ENCODE peak calls at places on chromosomes 12 and 14, in nine cellular contexts. Y is ovary, C is transverse colon, T is esophagus squamous epithelium, W is uterus, J is Peyer's patch, O is adrenal gland, R is HCT116, V is sigmoid colon. E is an unnamed sample.

GRCh38 chr12:66191547-66192126 is 2.6 kb downstream of the IRAK3 start:
- DNase-seq in Y (no peak), J (no peak), V (no peak), R (no peak), O (no peak), C (no peak), W (no peak), T (no peak), E (no peak)

GRCh38 chr12:47988073-47989022 is 15.9 kb downstream of the COL2A1 start:
- DNase-seq in J (peak), R (no peak), W (no peak), T (no peak), C (no peak), V (peak), Y (no peak), O (no peak), E (no peak)

GRCh38 chr12:103969391-103969790 is 3.7 kb downstream of the TDG start:
- DNase-seq in R (no peak), V (no peak), W (no peak), T (no peak), C (no peak), Y (no peak), J (no peak), O (no peak), E (no peak)

GRCh38 chr14:62800577-62800976 is 244.7 kb downstream of the KCNH5 start:
- DNase-seq in J (no peak), Y (no peak), C (no peak), T (no peak), R (no peak), W (no peak), O (no peak), V (no peak), E (no peak)

GRCh38 chr14:93184391-93185332 is at the start of the genes LYSET and MOAP1:
- DNase-seq in R (no peak), J (peak), V (peak), T (peak), C (peak), O (peak), Y (peak), W (peak), E (peak)

GRCh38 chr12:47832263-47832933 is 12.7 kb upstream of the HDAC7 start:
- DNase-seq in J (peak), V (no peak), C (no peak), O (no peak), R (no peak), T (no peak), Y (no peak), W (no peak), E (no peak)

GRCh38 chr12:103530352-103530751 is 34.6 kb upstream of the C12orf42 start:
- DNase-seq in Y (no peak), R (no peak), C (no peak), T (no peak), V (no peak), W (no peak), J (no peak), O (no peak), E (no peak)

GRCh38 chr12:127515941-127516340 is 751.0 kb upstream of the TMEM132C start:
- DNase-seq in Y (no peak), R (no peak), W (no peak), V (no peak), C (no peak), O (no peak), T (no peak), J (no peak), E (no peak)

GRCh38 chr12:79897617-79898016 is 37.3 kb downstream of the PPP1R12A start:
- DNase-seq in C (no peak), R (peak), O (no peak), T (no peak), W (no peak), Y (no peak), J (no peak), V (no peak), E (no peak)

GRCh38 chr12:52528641-52529143 is 8.5 kb upstream of the KRT5 start:
- DNase-seq in W (no peak), Y (no peak), R (no peak), O (no peak), V (no peak), T (no peak), J (peak), C (no peak), E (no peak)

GRCh38 chr14:72903707-72904106 is 9.8 kb upstream of the DPF3 start:
- DNase-seq in Y (peak), T (no peak), C (no peak), W (no peak), J (no peak), R (no peak), V (no peak), O (no peak), E (no peak)

GRCh38 chr12:30546121-30546520 is 149.5 kb downstream of the IPO8 start:
- DNase-seq in O (no peak), C (peak), T (no peak), R (no peak), J (no peak), Y (no peak), W (no peak), V (no peak), E (no peak)

GRCh38 chr12:42166501-42166900 is 21.8 kb upstream of the GXYLT1 start:
- DNase-seq in T (no peak), V (no peak), Y (no peak), O (no peak), J (no peak), R (no peak), C (no peak), W (no peak), E (no peak)

GRCh38 chr12:80187660-80188090 is 88.3 kb downstream of the OTOGL start:
- DNase-seq in W (peak), O (no peak), C (no peak), R (no peak), J (no peak), T (no peak), Y (no peak), V (no peak), E (peak)

GRCh38 chr12:114703060-114703493 is 19.1 kb upstream of the TBX3 start:
- DNase-seq in J (no peak), C (no peak), O (no peak), R (no peak), V (no peak), T (no peak), W (no peak), Y (no peak), E (no peak)

GRCh38 chr12:52187206-52187605 is 4.6 kb downstream of the KRT80 start:
- DNase-seq in W (no peak), O (no peak), R (no peak), C (no peak), V (no peak), T (no peak), J (no peak), Y (no peak), E (no peak)

GRCh38 chr14:100146548-100147091 is 12.8 kb downstream of the DEGS2 start:
- DNase-seq in W (no peak), J (peak), Y (no peak), R (no peak), T (no peak), V (no peak), C (peak), O (no peak), E (no peak)

GRCh38 chr12:85993746-85994145 is 119.7 kb downstream of the NTS start:
- DNase-seq in T (no peak), R (no peak), Y (no peak), C (no peak), W (no peak), O (no peak), V (no peak), J (no peak), E (no peak)

GRCh38 chr12:128823216-128823915 is 392 bp downstream of the SLC15A4 start:
- DNase-seq in T (no peak), J (peak), V (no peak), R (no peak), W (no peak), O (peak), Y (peak), C (peak), E (no peak)

GRCh38 chr12:56933826-56934625 is at the start of gene SDR9C7:
- DNase-seq in O (no peak), W (no peak), T (no peak), V (no peak), R (no peak), Y (no peak), J (no peak), C (no peak), E (no peak)

GRCh38 chr12:6264402-6265037 is 46.0 kb upstream of the PLEKHG6 start:
- DNase-seq in C (peak), O (no peak), J (peak), W (no peak), Y (no peak), V (no peak), R (no peak), T (no peak), E (no peak)

GRCh38 chr12:101570022-101570421 is 24.7 kb upstream of the MYBPC1 start:
- DNase-seq in R (no peak), J (no peak), T (no peak), Y (no peak), V (no peak), C (no peak), O (no peak), W (no peak), E (no peak)

GRCh38 chr12:127592278-127592677 is 674.7 kb upstream of the TMEM132C start:
- DNase-seq in V (no peak), O (no peak), T (no peak), J (no peak), C (no peak), R (no peak), Y (no peak), W (no peak), E (no peak)

GRCh38 chr12:62250671-62251608 is 9.3 kb upstream of the USP15 start:
- DNase-seq in O (no peak), V (no peak), R (no peak), Y (no peak), C (no peak), W (no peak), J (no peak), T (no peak), E (no peak)

GRCh38 chr12:63941879-63942278 is 97.4 kb downstream of the SRGAP1 start:
- DNase-seq in T (no peak), C (no peak), O (no peak), Y (no peak), W (no peak), J (no peak), V (no peak), R (no peak), E (no peak)

GRCh38 chr12:127334324-127334723 is 932.6 kb upstream of the TMEM132C start:
- DNase-seq in C (no peak), V (no peak), O (no peak), R (no peak), J (no peak), T (no peak), W (no peak), Y (no peak), E (no peak)

GRCh38 chr14:68716698-68717097 is 76.2 kb downstream of the ZFP36L1 start:
- DNase-seq in Y (no peak), W (no peak), V (no peak), T (no peak), O (no peak), C (peak), J (no peak), R (no peak), E (no peak)

GRCh38 chr14:36583242-36584166 is 1.1 kb upstream of the NKX2-8 start:
- DNase-seq in T (no peak), V (no peak), R (no peak), C (no peak), J (no peak), O (no peak), W (no peak), Y (no peak), E (no peak)

GRCh38 chr12:29148958-29149690 is at the start of gene FAR2:
- DNase-seq in V (peak), J (peak), C (peak), W (peak), Y (no peak), T (no peak), O (peak), R (no peak), E (peak)

GRCh38 chr14:36070056-36071043 is 106.2 kb downstream of the PTCSC3 start:
- DNase-seq in Y (no peak), C (peak), J (peak), W (no peak), O (peak), T (no peak), R (peak), V (no peak), E (peak)

GRCh38 chr14:98173291-98173690 is 1098.7 kb downstream of the BCL11B start:
- DNase-seq in O (no peak), W (no peak), C (peak), Y (no peak), V (no peak), T (no peak), R (no peak), J (peak), E (no peak)

GRCh38 chr14:95218472-95219193 is 61.3 kb upstream of the DICER1 start:
- DNase-seq in Y (no peak), V (peak), R (no peak), C (no peak), O (no peak), T (no peak), J (no peak), W (no peak), E (no peak)

GRCh38 chr12:27185234-27186045 is 58.6 kb upstream of the STK38L start:
- DNase-seq in Y (no peak), J (no peak), W (no peak), R (no peak), O (no peak), T (no peak), V (no peak), C (no peak), E (no peak)

GRCh38 chr14:65321370-65321875 is 91.1 kb upstream of the FUT8 start:
- DNase-seq in W (no peak), V (no peak), R (no peak), Y (no peak), C (no peak), T (no peak), J (no peak), O (no peak), E (no peak)

DNA sequence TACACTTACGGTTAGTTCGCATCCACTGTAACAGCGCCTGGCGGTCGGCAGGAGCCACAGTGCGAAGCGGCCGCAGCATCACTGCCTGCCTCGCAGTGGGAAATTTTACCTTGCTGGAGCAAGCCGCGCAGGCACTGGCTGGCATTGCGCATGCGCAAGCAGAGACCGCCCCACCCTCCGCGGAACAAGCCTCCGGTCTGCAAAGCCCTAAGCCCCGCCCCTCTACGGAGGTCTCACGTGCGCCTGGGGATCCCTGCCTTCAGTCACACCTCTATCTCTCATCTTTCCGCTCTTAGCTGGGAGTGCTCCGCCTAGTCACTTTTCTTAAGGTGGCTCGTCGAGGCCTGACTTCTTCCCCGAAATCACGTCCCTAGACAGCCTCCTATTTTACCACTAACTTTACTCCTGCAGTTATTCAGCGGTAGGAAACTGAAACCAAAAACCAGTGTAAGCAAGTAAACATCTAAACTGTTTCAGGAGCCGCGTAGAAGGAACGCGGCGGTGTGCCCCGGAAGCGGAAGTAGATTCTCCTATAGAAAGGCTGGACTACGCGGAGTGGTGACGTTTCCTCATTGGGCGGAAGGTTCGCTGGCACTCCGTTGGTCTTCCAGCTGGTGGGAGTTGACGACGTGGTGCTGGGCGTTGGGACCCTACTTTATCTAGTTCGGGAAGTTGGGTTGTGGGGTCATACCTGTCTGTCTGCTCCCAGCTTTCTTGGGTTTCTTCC is at the start of gene SRP54:
- DNase-seq in Y (peak), J (peak), W (peak), T (peak), O (peak), V (peak), C (peak), R (peak), E (peak)
- TF ChIP-seq POLR2A in Y (peak), J (peak), W (peak), T (peak), O (peak), V (peak), C (peak), R (peak), E (no peak)

GRCh38 chr14:22598099-22598895 is at the start of gene ABHD4:
- DNase-seq in C (peak), R (no peak), V (peak), Y (peak), W (peak), J (peak), T (no peak), O (peak), E (peak)
- TF ChIP-seq POLR2A in C (peak), R (peak), V (peak), Y (no peak), W (peak), J (peak), T (peak), O (peak), E (peak)

GRCh38 chr12:121713257-121714155 is 954 bp downstream of the TMEM120B start:
- DNase-seq in C (peak), R (no peak), O (peak), T (no peak), W (peak), V (peak), Y (peak), J (no peak), E (peak)

GRCh38 chr12:121709478-121709890 is 3.1 kb upstream of the TMEM120B start:
- DNase-seq in V (no peak), J (no peak), Y (no peak), C (no peak), R (peak), O (no peak), W (no peak), T (no peak), E (no peak)

GRCh38 chr12:121715862-121716435 is 3.4 kb downstream of the TMEM120B start:
- DNase-seq in O (no peak), T (no peak), C (no peak), R (no peak), W (no peak), Y (no peak), J (no peak), V (no peak), E (no peak)

GRCh38 chr12:121711925-121712461 is 559 bp upstream of the TMEM120B start:
- DNase-seq in J (peak), O (peak), Y (no peak), R (no peak), T (no peak), C (peak), W (no peak), V (peak), E (peak)

GRCh38 chr12:121712462-121713256 is at the start of gene TMEM120B:
- DNase-seq in J (peak), C (peak), T (no peak), O (peak), R (no peak), V (peak), W (peak), Y (peak), E (peak)
- TF ChIP-seq POLR2A in J (peak), C (peak), T (peak), O (peak), R (peak), V (peak), W (peak), Y (peak), E (peak)

DNA sequence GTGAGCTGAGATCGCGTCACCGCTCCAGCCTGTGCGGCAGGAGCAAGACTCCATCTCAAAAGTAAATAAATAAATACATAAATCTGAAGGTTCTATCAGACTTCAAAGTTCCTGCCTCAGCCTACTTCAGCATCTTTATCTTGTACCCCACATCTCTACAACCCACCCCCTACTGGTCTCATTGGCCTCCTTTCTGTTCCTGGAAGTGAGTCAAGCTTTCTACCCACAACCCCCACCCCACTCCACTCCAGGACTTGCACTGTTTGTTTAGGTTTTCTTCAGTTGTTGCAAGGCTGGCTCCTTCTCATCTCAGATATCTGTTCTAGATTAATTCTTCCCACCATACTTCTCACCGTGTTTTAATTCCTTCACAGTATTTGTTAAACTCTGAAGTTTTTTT is 714 bp upstream of the PSMC6 start:
- DNase-seq in W (no peak), R (no peak), C (no peak), V (no peak), T (no peak), J (no peak), Y (no peak), O (no peak), E (no peak)
- TF ChIP-seq POLR2A in W (no peak), R (no peak), C (no peak), V (no peak), T (no peak), J (no peak), Y (no peak), O (no peak), E (no peak)

GRCh38 chr12:644293-644639 is 19.0 kb downstream of the NINJ2 start:
- DNase-seq in T (no peak), W (no peak), Y (no peak), J (peak), R (no peak), V (peak), O (no peak), C (no peak), E (no peak)

GRCh38 chr12:643478-644292 is 19.6 kb downstream of the NINJ2 start:
- DNase-seq in Y (no peak), V (peak), T (no peak), R (no peak), C (peak), W (peak), O (no peak), J (peak), E (peak)

GRCh38 chr12:644818-645552 is 18.3 kb downstream of the NINJ2 start:
- DNase-seq in T (no peak), O (no peak), Y (no peak), R (no peak), C (no peak), V (no peak), J (peak), W (no peak), E (no peak)

GRCh38 chr12:645563-646071 is 17.6 kb downstream of the NINJ2 start:
- DNase-seq in T (no peak), J (peak), Y (peak), C (no peak), W (peak), R (no peak), O (peak), V (peak), E (peak)

DNA sequence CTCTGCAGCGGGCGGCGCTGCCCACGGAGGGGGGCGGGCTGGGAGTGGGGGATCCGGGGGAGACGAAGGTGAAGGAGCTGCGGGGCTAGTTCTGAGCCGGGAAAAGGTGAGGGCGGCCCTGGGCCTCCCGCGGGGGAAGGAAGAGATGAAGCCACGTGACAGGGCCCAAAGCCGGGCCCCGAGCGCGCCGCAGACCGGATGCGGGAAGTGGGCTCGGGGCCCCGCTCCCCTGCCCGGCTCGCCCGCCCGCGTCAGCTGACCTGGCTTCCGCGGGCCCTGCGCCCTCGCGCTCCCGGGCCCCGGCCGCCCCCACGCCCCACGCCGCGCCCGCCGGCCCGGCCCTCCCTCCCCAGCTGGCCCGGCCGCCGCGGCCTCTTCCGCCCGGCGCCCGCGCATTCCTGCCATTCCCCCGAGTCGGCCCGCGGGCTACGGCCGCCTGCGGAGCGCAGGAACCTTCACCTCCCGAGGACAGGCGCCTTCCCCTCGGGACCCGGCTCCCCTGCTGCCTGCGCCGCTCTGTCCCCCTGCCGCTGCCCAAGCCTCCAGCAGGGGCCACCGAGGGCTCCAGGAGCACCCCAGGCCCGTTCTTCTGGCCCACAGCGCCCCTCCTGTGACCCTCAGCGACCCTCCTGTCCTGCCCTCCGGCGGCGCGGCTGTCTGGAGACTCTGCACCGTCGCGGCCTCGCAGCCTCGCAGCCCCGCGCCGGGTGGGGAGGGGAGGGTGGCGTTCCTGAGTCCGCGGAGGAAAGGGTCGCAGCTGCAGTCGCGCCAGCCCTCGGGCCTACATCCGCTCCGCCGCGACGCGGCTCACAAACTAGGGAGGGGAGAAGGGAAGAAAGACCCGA is 20.4 kb downstream of the NINJ2 start:
- DNase-seq in O (peak), R (no peak), J (peak), W (peak), T (no peak), C (peak), Y (peak), V (peak), E (peak)
- TF ChIP-seq POLR2A in O (peak), R (peak), J (peak), W (no peak), T (no peak), C (peak), Y (no peak), V (no peak), E (peak)

GRCh38 chr14:103213331-103213730 is 90.1 kb downstream of the TNFAIP2 start:
- DNase-seq in O (no peak), R (no peak), Y (no peak), J (peak), V (no peak), W (no peak), T (no peak), C (no peak), E (no peak)
- TF ChIP-seq POLR2A in O (no peak), R (no peak), Y (no peak), J (no peak), V (no peak), W (no peak), T (no peak), C (no peak), E (no peak)

E was measured in heart left ventricle.